ENCODE peak calls at places on chromosomes 5 and 9, in ten cellular contexts. One of them, this sample, is unnamed.

GRCh38 chr9:20701058-20701457 is 17.0 kb downstream of the FOCAD start:
- DNase-seq in T1000: no peak
- DNase-seq in mammary epithelial cell: no peak
- DNase-seq in hypothalamus: no peak
- DNase-seq in amniotic stem cell: no peak
- DNase-seq in fibroblast of pulmonary artery: peak; percentile 12
- DNase-seq in stromal cell of bone marrow: no peak
- DNase-seq in mesothelial cell of epicardium: no peak
- DNase-seq in stimulated activated CD4-positive, alpha-beta T cell treated with anti-CD3 and anti-CD28 coated beads, Interleukin-1b, Interleukin-23, amount 100 ng/mL, for 24 hours: no peak
- DNase-seq in heart right ventricle: no peak
- DNase-seq in this sample: no peak

GRCh38 chr9:33331411-33331891 is 41.1 kb downstream of the NFX1 start:
- DNase-seq in T1000: no peak
- DNase-seq in mammary epithelial cell: no peak
- DNase-seq in hypothalamus: no peak
- DNase-seq in amniotic stem cell: no peak
- DNase-seq in fibroblast of pulmonary artery: peak; percentile 27
- DNase-seq in stromal cell of bone marrow: no peak
- DNase-seq in mesothelial cell of epicardium: no peak
- DNase-seq in stimulated activated CD4-positive, alpha-beta T cell treated with anti-CD3 and anti-CD28 coated beads, Interleukin-1b, Interleukin-23, amount 100 ng/mL, for 24 hours: no peak
- DNase-seq in heart right ventricle: no peak
- DNase-seq in this sample: no peak

GRCh38 chr5:131899686-131900085 is 45.8 kb downstream of the MEIKIN start:
- DNase-seq in T1000: no peak
- DNase-seq in mammary epithelial cell: no peak
- DNase-seq in hypothalamus: no peak
- DNase-seq in amniotic stem cell: no peak
- DNase-seq in fibroblast of pulmonary artery: peak; percentile 28
- DNase-seq in stromal cell of bone marrow: peak; percentile 0
- DNase-seq in mesothelial cell of epicardium: no peak
- DNase-seq in stimulated activated CD4-positive, alpha-beta T cell treated with anti-CD3 and anti-CD28 coated beads, Interleukin-1b, Interleukin-23, amount 100 ng/mL, for 24 hours: no peak
- DNase-seq in heart right ventricle: no peak
- DNase-seq in this sample: no peak

GRCh38 chr5:14109041-14109747 is 33.9 kb upstream of the TRIO start:
- DNase-seq in T1000: no peak
- DNase-seq in mammary epithelial cell: peak; percentile 85
- DNase-seq in hypothalamus: no peak
- DNase-seq in amniotic stem cell: no peak
- DNase-seq in fibroblast of pulmonary artery: peak; percentile 10
- DNase-seq in stromal cell of bone marrow: peak; percentile 91
- DNase-seq in mesothelial cell of epicardium: no peak
- DNase-seq in stimulated activated CD4-positive, alpha-beta T cell treated with anti-CD3 and anti-CD28 coated beads, Interleukin-1b, Interleukin-23, amount 100 ng/mL, for 24 hours: peak; percentile 1
- DNase-seq in heart right ventricle: no peak
- DNase-seq in this sample: no peak

GRCh38 chr5:59039003-59039295 is 456.1 kb downstream of the RAB3C start:
- DNase-seq in T1000: no peak
- DNase-seq in mammary epithelial cell: no peak
- DNase-seq in hypothalamus: no peak
- DNase-seq in amniotic stem cell: no peak
- DNase-seq in fibroblast of pulmonary artery: no peak
- DNase-seq in stromal cell of bone marrow: no peak
- DNase-seq in mesothelial cell of epicardium: no peak
- DNase-seq in stimulated activated CD4-positive, alpha-beta T cell treated with anti-CD3 and anti-CD28 coated beads, Interleukin-1b, Interleukin-23, amount 100 ng/mL, for 24 hours: no peak
- DNase-seq in heart right ventricle: no peak
- DNase-seq in this sample: no peak

GRCh38 chr5:40446910-40447309 is 232.8 kb upstream of the PTGER4 start:
- DNase-seq in T1000: no peak
- DNase-seq in mammary epithelial cell: peak; percentile 96
- DNase-seq in hypothalamus: no peak
- DNase-seq in amniotic stem cell: peak; percentile 64
- DNase-seq in fibroblast of pulmonary artery: peak; percentile 64
- DNase-seq in stromal cell of bone marrow: peak; percentile 72
- DNase-seq in mesothelial cell of epicardium: no peak
- DNase-seq in stimulated activated CD4-positive, alpha-beta T cell treated with anti-CD3 and anti-CD28 coated beads, Interleukin-1b, Interleukin-23, amount 100 ng/mL, for 24 hours: no peak
- DNase-seq in heart right ventricle: no peak
- DNase-seq in this sample: no peak

GRCh38 chr9:98146101-98146991 is 27.3 kb upstream of the TRIM14 start:
- DNase-seq in T1000: peak; percentile 39
- DNase-seq in mammary epithelial cell: peak; percentile 84
- DNase-seq in hypothalamus: no peak
- DNase-seq in amniotic stem cell: no peak
- DNase-seq in fibroblast of pulmonary artery: peak; percentile 73
- DNase-seq in stromal cell of bone marrow: peak; percentile 6
- DNase-seq in mesothelial cell of epicardium: no peak
- DNase-seq in stimulated activated CD4-positive, alpha-beta T cell treated with anti-CD3 and anti-CD28 coated beads, Interleukin-1b, Interleukin-23, amount 100 ng/mL, for 24 hours: no peak
- DNase-seq in heart right ventricle: no peak
- DNase-seq in this sample: peak; percentile 96

GRCh38 chr5:9947231-9947693 is 302.4 kb downstream of the ATPSCKMT start:
- DNase-seq in T1000: no peak
- DNase-seq in mammary epithelial cell: peak; percentile 49
- DNase-seq in hypothalamus: no peak
- DNase-seq in amniotic stem cell: no peak
- DNase-seq in fibroblast of pulmonary artery: peak; percentile 83
- DNase-seq in stromal cell of bone marrow: no peak
- DNase-seq in mesothelial cell of epicardium: no peak
- DNase-seq in stimulated activated CD4-positive, alpha-beta T cell treated with anti-CD3 and anti-CD28 coated beads, Interleukin-1b, Interleukin-23, amount 100 ng/mL, for 24 hours: no peak
- DNase-seq in heart right ventricle: no peak
- DNase-seq in this sample: no peak

GRCh38 chr9:135375001-135375400 is 104.6 kb upstream of the PPP1R26 start:
- DNase-seq in T1000: no peak
- DNase-seq in mammary epithelial cell: no peak
- DNase-seq in hypothalamus: no peak
- DNase-seq in amniotic stem cell: no peak
- DNase-seq in fibroblast of pulmonary artery: no peak
- DNase-seq in stromal cell of bone marrow: no peak
- DNase-seq in mesothelial cell of epicardium: no peak
- DNase-seq in stimulated activated CD4-positive, alpha-beta T cell treated with anti-CD3 and anti-CD28 coated beads, Interleukin-1b, Interleukin-23, amount 100 ng/mL, for 24 hours: no peak
- DNase-seq in heart right ventricle: no peak
- DNase-seq in this sample: no peak

GRCh38 chr9:85430659-85431370 is 310.9 kb downstream of the AGTPBP1 start:
- DNase-seq in T1000: no peak
- DNase-seq in mammary epithelial cell: no peak
- DNase-seq in hypothalamus: no peak
- DNase-seq in amniotic stem cell: no peak
- DNase-seq in fibroblast of pulmonary artery: no peak
- DNase-seq in stromal cell of bone marrow: no peak
- DNase-seq in mesothelial cell of epicardium: no peak
- DNase-seq in stimulated activated CD4-positive, alpha-beta T cell treated with anti-CD3 and anti-CD28 coated beads, Interleukin-1b, Interleukin-23, amount 100 ng/mL, for 24 hours: no peak
- DNase-seq in heart right ventricle: peak; percentile 44
- DNase-seq in this sample: no peak

GRCh38 chr9:123484130-123484529 is 128.1 kb downstream of the CRB2 start:
- DNase-seq in T1000: no peak
- DNase-seq in mammary epithelial cell: no peak
- DNase-seq in hypothalamus: no peak
- DNase-seq in amniotic stem cell: no peak
- DNase-seq in fibroblast of pulmonary artery: no peak
- DNase-seq in stromal cell of bone marrow: no peak
- DNase-seq in mesothelial cell of epicardium: no peak
- DNase-seq in stimulated activated CD4-positive, alpha-beta T cell treated with anti-CD3 and anti-CD28 coated beads, Interleukin-1b, Interleukin-23, amount 100 ng/mL, for 24 hours: no peak
- DNase-seq in heart right ventricle: no peak
- DNase-seq in this sample: no peak

GRCh38 chr9:136059851-136060670 is 35.0 kb downstream of the NACC2 start:
- DNase-seq in T1000: no peak
- DNase-seq in mammary epithelial cell: no peak
- DNase-seq in hypothalamus: no peak
- DNase-seq in amniotic stem cell: no peak
- DNase-seq in fibroblast of pulmonary artery: peak; percentile 62
- DNase-seq in stromal cell of bone marrow: peak; percentile 71
- DNase-seq in mesothelial cell of epicardium: peak; percentile 33
- DNase-seq in stimulated activated CD4-positive, alpha-beta T cell treated with anti-CD3 and anti-CD28 coated beads, Interleukin-1b, Interleukin-23, amount 100 ng/mL, for 24 hours: no peak
- DNase-seq in heart right ventricle: no peak
- DNase-seq in this sample: no peak

GRCh38 chr9:108162664-108163063 is 673.1 kb upstream of the KLF4 start:
- DNase-seq in T1000: no peak
- DNase-seq in mammary epithelial cell: peak; percentile 94
- DNase-seq in hypothalamus: no peak
- DNase-seq in amniotic stem cell: peak; percentile 23
- DNase-seq in fibroblast of pulmonary artery: peak; percentile 79
- DNase-seq in stromal cell of bone marrow: peak; percentile 86
- DNase-seq in mesothelial cell of epicardium: no peak
- DNase-seq in stimulated activated CD4-positive, alpha-beta T cell treated with anti-CD3 and anti-CD28 coated beads, Interleukin-1b, Interleukin-23, amount 100 ng/mL, for 24 hours: no peak
- DNase-seq in heart right ventricle: no peak
- DNase-seq in this sample: no peak

GRCh38 chr5:1027631-1028441 is 19.2 kb downstream of the NKD2 start:
- DNase-seq in T1000: no peak
- DNase-seq in mammary epithelial cell: no peak
- DNase-seq in hypothalamus: no peak
- DNase-seq in amniotic stem cell: no peak
- DNase-seq in fibroblast of pulmonary artery: no peak
- DNase-seq in stromal cell of bone marrow: no peak
- DNase-seq in mesothelial cell of epicardium: no peak
- DNase-seq in stimulated activated CD4-positive, alpha-beta T cell treated with anti-CD3 and anti-CD28 coated beads, Interleukin-1b, Interleukin-23, amount 100 ng/mL, for 24 hours: no peak
- DNase-seq in heart right ventricle: no peak
- DNase-seq in this sample: peak; percentile 40

GRCh38 chr5:95924720-95925119 is 36.9 kb downstream of the ELL2 start:
- DNase-seq in T1000: no peak
- DNase-seq in mammary epithelial cell: peak; percentile 72
- DNase-seq in hypothalamus: no peak
- DNase-seq in amniotic stem cell: no peak
- DNase-seq in fibroblast of pulmonary artery: no peak
- DNase-seq in stromal cell of bone marrow: no peak
- DNase-seq in mesothelial cell of epicardium: no peak
- DNase-seq in stimulated activated CD4-positive, alpha-beta T cell treated with anti-CD3 and anti-CD28 coated beads, Interleukin-1b, Interleukin-23, amount 100 ng/mL, for 24 hours: no peak
- DNase-seq in heart right ventricle: no peak
- DNase-seq in this sample: no peak

GRCh38 chr5:173394701-173395100 is 66.5 kb upstream of the STC2 start:
- DNase-seq in T1000: no peak
- DNase-seq in mammary epithelial cell: no peak
- DNase-seq in hypothalamus: no peak
- DNase-seq in amniotic stem cell: no peak
- DNase-seq in fibroblast of pulmonary artery: no peak
- DNase-seq in stromal cell of bone marrow: peak; percentile 14
- DNase-seq in mesothelial cell of epicardium: no peak
- DNase-seq in stimulated activated CD4-positive, alpha-beta T cell treated with anti-CD3 and anti-CD28 coated beads, Interleukin-1b, Interleukin-23, amount 100 ng/mL, for 24 hours: no peak
- DNase-seq in heart right ventricle: no peak
- DNase-seq in this sample: no peak

GRCh38 chr5:42423285-42424152 is at the start of gene GHR:
- DNase-seq in T1000: peak; percentile 83
- DNase-seq in mammary epithelial cell: peak; percentile 84
- DNase-seq in hypothalamus: peak; percentile 75
- DNase-seq in amniotic stem cell: peak; percentile 76
- DNase-seq in fibroblast of pulmonary artery: peak; percentile 94
- DNase-seq in stromal cell of bone marrow: peak; percentile 88
- DNase-seq in mesothelial cell of epicardium: peak; percentile 85
- DNase-seq in stimulated activated CD4-positive, alpha-beta T cell treated with anti-CD3 and anti-CD28 coated beads, Interleukin-1b, Interleukin-23, amount 100 ng/mL, for 24 hours: no peak
- DNase-seq in heart right ventricle: peak; percentile 89
- DNase-seq in this sample: peak; percentile 79

GRCh38 chr9:70802206-70802605 is 319.2 kb downstream of the TRPM3 start:
- DNase-seq in T1000: no peak
- DNase-seq in mammary epithelial cell: no peak
- DNase-seq in hypothalamus: no peak
- DNase-seq in amniotic stem cell: no peak
- DNase-seq in fibroblast of pulmonary artery: peak; percentile 66
- DNase-seq in stromal cell of bone marrow: peak; percentile 80
- DNase-seq in mesothelial cell of epicardium: no peak
- DNase-seq in stimulated activated CD4-positive, alpha-beta T cell treated with anti-CD3 and anti-CD28 coated beads, Interleukin-1b, Interleukin-23, amount 100 ng/mL, for 24 hours: no peak
- DNase-seq in heart right ventricle: no peak
- DNase-seq in this sample: no peak

GRCh38 chr9:114275246-114275994 is 47.5 kb upstream of the ORM1 start:
- DNase-seq in T1000: no peak
- DNase-seq in mammary epithelial cell: no peak
- DNase-seq in hypothalamus: no peak
- DNase-seq in amniotic stem cell: no peak
- DNase-seq in fibroblast of pulmonary artery: peak; percentile 20
- DNase-seq in stromal cell of bone marrow: no peak
- DNase-seq in mesothelial cell of epicardium: no peak
- DNase-seq in stimulated activated CD4-positive, alpha-beta T cell treated with anti-CD3 and anti-CD28 coated beads, Interleukin-1b, Interleukin-23, amount 100 ng/mL, for 24 hours: no peak
- DNase-seq in heart right ventricle: no peak
- DNase-seq in this sample: peak; percentile 31

GRCh38 chr5:175809531-175810121 is 61.8 kb upstream of the CPLX2 start:
- DNase-seq in T1000: peak; percentile 71
- DNase-seq in mammary epithelial cell: peak; percentile 63
- DNase-seq in hypothalamus: no peak
- DNase-seq in amniotic stem cell: peak; percentile 67
- DNase-seq in fibroblast of pulmonary artery: peak; percentile 29
- DNase-seq in stromal cell of bone marrow: peak; percentile 13
- DNase-seq in mesothelial cell of epicardium: no peak
- DNase-seq in stimulated activated CD4-positive, alpha-beta T cell treated with anti-CD3 and anti-CD28 coated beads, Interleukin-1b, Interleukin-23, amount 100 ng/mL, for 24 hours: no peak
- DNase-seq in heart right ventricle: no peak
- DNase-seq in this sample: no peak

GRCh38 chr9:12719431-12719830 is 26.2 kb downstream of the TYRP1 start:
- DNase-seq in T1000: no peak
- DNase-seq in mammary epithelial cell: no peak
- DNase-seq in hypothalamus: no peak
- DNase-seq in amniotic stem cell: no peak
- DNase-seq in fibroblast of pulmonary artery: peak; percentile 69
- DNase-seq in stromal cell of bone marrow: peak; percentile 36
- DNase-seq in mesothelial cell of epicardium: no peak
- DNase-seq in stimulated activated CD4-positive, alpha-beta T cell treated with anti-CD3 and anti-CD28 coated beads, Interleukin-1b, Interleukin-23, amount 100 ng/mL, for 24 hours: no peak
- DNase-seq in heart right ventricle: no peak
- DNase-seq in this sample: no peak

GRCh38 chr5:6616632-6617031 is 16.2 kb downstream of the NSUN2 start:
- DNase-seq in T1000: no peak
- DNase-seq in mammary epithelial cell: no peak
- DNase-seq in hypothalamus: no peak
- DNase-seq in amniotic stem cell: no peak
- DNase-seq in fibroblast of pulmonary artery: no peak
- DNase-seq in stromal cell of bone marrow: no peak
- DNase-seq in mesothelial cell of epicardium: no peak
- DNase-seq in stimulated activated CD4-positive, alpha-beta T cell treated with anti-CD3 and anti-CD28 coated beads, Interleukin-1b, Interleukin-23, amount 100 ng/mL, for 24 hours: no peak
- DNase-seq in heart right ventricle: no peak
- DNase-seq in this sample: no peak

GRCh38 chr5:136114406-136115132 is 18.1 kb upstream of the SMAD5 start:
- DNase-seq in T1000: no peak
- DNase-seq in mammary epithelial cell: peak; percentile 77
- DNase-seq in hypothalamus: no peak
- DNase-seq in amniotic stem cell: no peak
- DNase-seq in fibroblast of pulmonary artery: no peak
- DNase-seq in stromal cell of bone marrow: no peak
- DNase-seq in mesothelial cell of epicardium: no peak
- DNase-seq in stimulated activated CD4-positive, alpha-beta T cell treated with anti-CD3 and anti-CD28 coated beads, Interleukin-1b, Interleukin-23, amount 100 ng/mL, for 24 hours: no peak
- DNase-seq in heart right ventricle: no peak
- DNase-seq in this sample: no peak

GRCh38 chr5:135439426-135440205 is 7.5 kb downstream of the DCANP1 start:
- DNase-seq in T1000: no peak
- DNase-seq in mammary epithelial cell: no peak
- DNase-seq in hypothalamus: no peak
- DNase-seq in amniotic stem cell: no peak
- DNase-seq in fibroblast of pulmonary artery: no peak
- DNase-seq in stromal cell of bone marrow: no peak
- DNase-seq in mesothelial cell of epicardium: no peak
- DNase-seq in stimulated activated CD4-positive, alpha-beta T cell treated with anti-CD3 and anti-CD28 coated beads, Interleukin-1b, Interleukin-23, amount 100 ng/mL, for 24 hours: no peak
- DNase-seq in heart right ventricle: no peak
- DNase-seq in this sample: no peak

GRCh38 chr5:76692651-76693050 is 23.3 kb upstream of the F2R start:
- DNase-seq in T1000: no peak
- DNase-seq in mammary epithelial cell: no peak
- DNase-seq in hypothalamus: no peak
- DNase-seq in amniotic stem cell: no peak
- DNase-seq in fibroblast of pulmonary artery: no peak
- DNase-seq in stromal cell of bone marrow: no peak
- DNase-seq in mesothelial cell of epicardium: no peak
- DNase-seq in stimulated activated CD4-positive, alpha-beta T cell treated with anti-CD3 and anti-CD28 coated beads, Interleukin-1b, Interleukin-23, amount 100 ng/mL, for 24 hours: no peak
- DNase-seq in heart right ventricle: no peak
- DNase-seq in this sample: no peak

GRCh38 chr5:56516936-56517521 is 283.9 kb upstream of the ANKRD55 start:
- DNase-seq in T1000: no peak
- DNase-seq in mammary epithelial cell: peak; percentile 35
- DNase-seq in hypothalamus: peak; percentile 18
- DNase-seq in amniotic stem cell: no peak
- DNase-seq in fibroblast of pulmonary artery: peak; percentile 61
- DNase-seq in stromal cell of bone marrow: no peak
- DNase-seq in mesothelial cell of epicardium: no peak
- DNase-seq in stimulated activated CD4-positive, alpha-beta T cell treated with anti-CD3 and anti-CD28 coated beads, Interleukin-1b, Interleukin-23, amount 100 ng/mL, for 24 hours: no peak
- DNase-seq in heart right ventricle: peak; percentile 35
- DNase-seq in this sample: no peak

GRCh38 chr5:141411575-141411974 is 1.2 kb upstream of the PCDHGA10 start:
- DNase-seq in T1000: no peak
- DNase-seq in mammary epithelial cell: no peak
- DNase-seq in hypothalamus: no peak
- DNase-seq in amniotic stem cell: no peak
- DNase-seq in fibroblast of pulmonary artery: no peak
- DNase-seq in stromal cell of bone marrow: no peak
- DNase-seq in mesothelial cell of epicardium: no peak
- DNase-seq in stimulated activated CD4-positive, alpha-beta T cell treated with anti-CD3 and anti-CD28 coated beads, Interleukin-1b, Interleukin-23, amount 100 ng/mL, for 24 hours: no peak
- DNase-seq in heart right ventricle: no peak
- DNase-seq in this sample: no peak

GRCh38 chr5:66436721-66437120 is 159.5 kb upstream of the MAST4 start:
- DNase-seq in T1000: no peak
- DNase-seq in mammary epithelial cell: no peak
- DNase-seq in hypothalamus: no peak
- DNase-seq in amniotic stem cell: no peak
- DNase-seq in fibroblast of pulmonary artery: no peak
- DNase-seq in stromal cell of bone marrow: no peak
- DNase-seq in mesothelial cell of epicardium: no peak
- DNase-seq in stimulated activated CD4-positive, alpha-beta T cell treated with anti-CD3 and anti-CD28 coated beads, Interleukin-1b, Interleukin-23, amount 100 ng/mL, for 24 hours: no peak
- DNase-seq in heart right ventricle: no peak
- DNase-seq in this sample: no peak